ENCODE peak calls at places on chromosomes 4 and X, in five cellular contexts. T, N, U, C and H are unnamed samples.

GRCh38 chr4:85783483-85783882 is 308.5 kb downstream of the ARHGAP24 start:
- DNase-seq in T (no peak), N (no peak), U (no peak), C (no peak), H (no peak)

GRCh38 chr4:97530676-97531075 is 612.6 kb downstream of the STPG2 start:
- DNase-seq in T (no peak), N (no peak), U (no peak), C (no peak), H (no peak)

GRCh38 chr4:185134176-185134869 is 8.7 kb upstream of the SLC25A4 start:
- DNase-seq in T (no peak), N (peak), U (no peak), C (no peak), H (peak)

GRCh38 chr4:8468746-8469535 is 28.4 kb downstream of the TRMT44 start:
- DNase-seq in T (peak), N (no peak), U (no peak), C (peak), H (peak)

GRCh38 chrX:20037182-20037581 is 46.3 kb upstream of the BCLAF3 start:
- DNase-seq in T (no peak), N (no peak), U (no peak), C (no peak), H (no peak)

GRCh38 chr4:108342325-108342986 is 173.7 kb upstream of the LEF1 start:
- DNase-seq in T (no peak), N (no peak), U (no peak), C (no peak), H (no peak)

GRCh38 chr4:126563389-126563788 is 1069.4 kb upstream of the INTU start:
- DNase-seq in T (no peak), N (no peak), U (no peak), C (no peak), H (no peak)

GRCh38 chr4:82648356-82648755 is 86.6 kb upstream of the TMEM150C start:
- DNase-seq in T (no peak), N (no peak), U (no peak), C (no peak), H (no peak)

GRCh38 chr4:146338512-146338911 is 124.2 kb downstream of the REELD1 start:
- DNase-seq in T (no peak), N (no peak), U (no peak), C (no peak), H (no peak)

GRCh38 chr4:179797718-179798117 is 2355.5 kb upstream of the AGA start:
- DNase-seq in T (no peak), N (no peak), U (no peak), C (no peak), H (no peak)

GRCh38 chr4:19780871-19781270 is 470.8 kb upstream of the SLIT2 start:
- DNase-seq in T (no peak), N (no peak), U (no peak), C (no peak), H (no peak)

GRCh38 chr4:168777277-168777965 is 232.6 kb downstream of the CBR4 start:
- DNase-seq in T (no peak), N (no peak), U (no peak), C (no peak), H (no peak)

GRCh38 chr4:180542445-180543100 is 1700.6 kb upstream of the TENM3 start:
- DNase-seq in T (no peak), N (peak), U (no peak), C (no peak), H (no peak)

GRCh38 chr4:126582737-126583136 is 1050.0 kb upstream of the INTU start:
- DNase-seq in T (no peak), N (no peak), U (no peak), C (peak), H (no peak)

GRCh38 chr4:149765630-149766029 is 50.0 kb downstream of the IQCM start:
- DNase-seq in T (no peak), N (no peak), U (no peak), C (no peak), H (no peak)

GRCh38 chr4:128512161-128512560 is 224.5 kb upstream of the PGRMC2 start:
- DNase-seq in T (no peak), N (no peak), U (no peak), C (no peak), H (no peak)

GRCh38 chrX:46180258-46180687 is 364.9 kb downstream of the ZNF674 start:
- DNase-seq in T (no peak), N (no peak), U (peak), C (no peak), H (no peak)

GRCh38 chr4:149404143-149404542 is 411.5 kb downstream of the IQCM start:
- DNase-seq in T (no peak), N (no peak), U (no peak), C (no peak), H (no peak)

GRCh38 chr4:164501074-164501473 is 252.9 kb upstream of the SMIM31 start:
- DNase-seq in T (no peak), N (no peak), U (no peak), C (no peak), H (no peak)

GRCh38 chr4:100208964-100209363 is 18.7 kb upstream of the DDIT4L start:
- DNase-seq in T (no peak), N (no peak), U (no peak), C (no peak), H (no peak)

GRCh38 chr4:40562208-40562607 is 67.5 kb downstream of the RBM47 start:
- DNase-seq in T (no peak), N (no peak), U (no peak), C (no peak), H (no peak)

GRCh38 chr4:80918004-80918403 is 112.5 kb upstream of the BMP3 start:
- DNase-seq in T (no peak), N (no peak), U (no peak), C (no peak), H (no peak)

GRCh38 chrX:18886005-18886343 is 97.9 kb downstream of the PHKA2 start:
- DNase-seq in T (no peak), N (no peak), U (peak), C (no peak), H (peak)

GRCh38 chrX:153638041-153638371 is 9.0 kb upstream of the DUSP9 start:
- DNase-seq in T (no peak), N (no peak), U (no peak), C (no peak), H (peak)

GRCh38 chr4:37728064-37728463 is 41.9 kb upstream of the RELL1 start:
- DNase-seq in T (no peak), N (no peak), U (no peak), C (no peak), H (no peak)

GRCh38 chrX:115030635-115031034 is 13.2 kb upstream of the IL13RA2 start:
- DNase-seq in T (no peak), N (no peak), U (no peak), C (no peak), H (no peak)

GRCh38 chr4:108887034-108887433 is 124.2 kb upstream of the ETNPPL start:
- DNase-seq in T (no peak), N (no peak), U (no peak), C (no peak), H (no peak)

GRCh38 chr4:76589872-76590846 is 155.1 kb downstream of the SHROOM3 start:
- DNase-seq in T (no peak), N (no peak), U (no peak), C (peak), H (peak)

GRCh38 chrX:119667111-119667928 is 25.6 kb downstream of the SEPTIN6 start:
- DNase-seq in T (no peak), N (no peak), U (no peak), C (peak), H (peak)

GRCh38 chrX:83511208-83511607 is 3.1 kb downstream of the POU3F4 start:
- DNase-seq in T (no peak), N (no peak), U (no peak), C (peak), H (peak)

GRCh38 chr4:146638801-146639351 is at the start of gene POU4F2:
- DNase-seq in T (no peak), N (no peak), U (no peak), C (peak), H (peak)

GRCh38 chrX:14819766-14820165 is 53.1 kb downstream of the FANCB start:
- DNase-seq in T (no peak), N (no peak), U (no peak), C (no peak), H (no peak)

GRCh38 chrX:86348669-86349068 is 200.4 kb downstream of the DACH2 start:
- DNase-seq in T (no peak), N (no peak), U (no peak), C (peak), H (peak)